ENCODE peak calls at places on chromosome 4, in four cellular contexts. B is dorsolateral prefrontal cortex, K is nephron progenitor cell, U is GM06990. D is an unnamed sample.

GRCh38 chr4:150999091-150999490 is 16.0 kb downstream of the LRBA start:
- DNase-seq in B (no peak), K (no peak), U (no peak), D (no peak)

GRCh38 chr4:13347517-13348125 is 136.5 kb downstream of the RAB28 start:
- DNase-seq in B (no peak), K (no peak), U (no peak), D (no peak)

GRCh38 chr4:73608677-73609594 is 11.3 kb downstream of the RASSF6 start:
- DNase-seq in B (no peak), K (no peak), U (no peak), D (no peak)

GRCh38 chr4:15906024-15906443 is 32.5 kb downstream of the FGFBP1 start:
- DNase-seq in B (no peak), K (no peak), U (no peak), D (no peak)

GRCh38 chr4:118894034-118894433 is 5.4 kb downstream of the SYNPO2 start:
- DNase-seq in B (no peak), K (no peak), U (no peak), D (no peak)

GRCh38 chr4:53541577-53542206 is 49.6 kb downstream of the LNX1 start:
- DNase-seq in B (no peak), K (no peak), U (no peak), D (no peak)

GRCh38 chr4:177047851-177048174 is 255.1 kb upstream of the VEGFC start:
- DNase-seq in B (no peak), K (no peak), U (no peak), D (no peak)

GRCh38 chr4:6427439-6428090 is 44.8 kb downstream of the PPP2R2C start:
- DNase-seq in B (no peak), K (no peak), U (no peak), D (no peak)

GRCh38 chr4:69497886-69498395 is 2.2 kb upstream of the UGT2B4 start:
- DNase-seq in B (no peak), K (no peak), U (no peak), D (no peak)

GRCh38 chr4:48831532-48832015 is 686 bp downstream of the OCIAD1 start:
- DNase-seq in B (no peak), K (no peak), U (peak), D (no peak)

GRCh38 chr4:72846280-72847111 is 223.0 kb downstream of the COX18 start:
- DNase-seq in B (no peak), K (peak), U (peak), D (peak)

GRCh38 chr4:151067316-151067715 is 32.1 kb upstream of the RPS3A start:
- DNase-seq in B (no peak), K (no peak), U (no peak), D (no peak)

GRCh38 chr4:102527695-102528094 is 26.5 kb downstream of the NFKB1 start:
- DNase-seq in B (no peak), K (no peak), U (no peak), D (no peak)

GRCh38 chr4:71251266-71251665 is 87.6 kb upstream of the SLC4A4 start:
- DNase-seq in B (no peak), K (no peak), U (no peak), D (no peak)

GRCh38 chr4:33825685-33826084 is 2418.6 kb downstream of the ARAP2 start:
- DNase-seq in B (no peak), K (no peak), U (no peak), D (no peak)

GRCh38 chr4:127006509-127006908 is 626.2 kb upstream of the INTU start:
- DNase-seq in B (no peak), K (no peak), U (no peak), D (no peak)

GRCh38 chr4:139858436-139859225 is 193.0 kb downstream of the MGST2 start:
- DNase-seq in B (no peak), K (no peak), U (peak), D (no peak)

GRCh38 chr4:139704915-139705485 is 39.4 kb downstream of the MGST2 start:
- DNase-seq in B (no peak), K (no peak), U (no peak), D (no peak)

GRCh38 chr4:112075129-112075753 is 70.0 kb upstream of the FAM241A start:
- DNase-seq in B (no peak), K (peak), U (no peak), D (no peak)

GRCh38 chr4:169251291-169252235 is 19.2 kb downstream of the SH3RF1 start:
- DNase-seq in B (no peak), K (no peak), U (no peak), D (no peak)

GRCh38 chr4:121256346-121256745 is 92.2 kb upstream of the TNIP3 start:
- DNase-seq in B (no peak), K (no peak), U (peak), D (no peak)

GRCh38 chr4:20086768-20087167 is 164.9 kb upstream of the SLIT2 start:
- DNase-seq in B (no peak), K (no peak), U (no peak), D (no peak)

GRCh38 chr4:176988226-176988625 is 195.5 kb upstream of the VEGFC start:
- DNase-seq in B (no peak), K (no peak), U (no peak), D (no peak)

GRCh38 chr4:156976147-156976546 is 4.5 kb upstream of the PDGFC start:
- DNase-seq in B (no peak), K (no peak), U (no peak), D (no peak)

GRCh38 chr4:23305026-23305425 is 584.8 kb downstream of the PPARGC1A start:
- DNase-seq in B (no peak), K (no peak), U (no peak), D (no peak)

GRCh38 chr4:84737656-84738055 is 154.7 kb downstream of the CDS1 start:
- DNase-seq in B (no peak), K (no peak), U (no peak), D (no peak)

GRCh38 chr4:113052379-113052951 is 3.0 kb downstream of the ANK2 start:
- DNase-seq in B (peak), K (no peak), U (peak), D (no peak)

GRCh38 chr4:166502660-166503059 is 629.6 kb downstream of the TLL1 start:
- DNase-seq in B (no peak), K (no peak), U (no peak), D (no peak)

GRCh38 chr4:56755901-56756300 is 65.6 kb downstream of the SPINK2 start:
- DNase-seq in B (no peak), K (no peak), U (no peak), D (no peak)

GRCh38 chr4:130478406-130478805 is 1382.5 kb downstream of the C4orf33 start:
- DNase-seq in B (no peak), K (no peak), U (no peak), D (no peak)

GRCh38 chr4:42172921-42173320 is 20.5 kb upstream of the BEND4 start:
- DNase-seq in B (no peak), K (no peak), U (no peak), D (no peak)

GRCh38 chr4:82519072-82519471 is 42.7 kb downstream of the TMEM150C start:
- DNase-seq in B (no peak), K (no peak), U (no peak), D (no peak)

GRCh38 chr4:125316391-125316780 is 1.6 kb downstream of the FAT4 start:
- DNase-seq in B (peak), K (peak), U (peak), D (peak)

GRCh38 chr4:77073106-77073858 is 2.5 kb downstream of the CCNI start:
- DNase-seq in B (no peak), K (no peak), U (no peak), D (no peak)

GRCh38 chr4:121252224-121252806 is 88.2 kb upstream of the TNIP3 start:
- DNase-seq in B (peak), K (peak), U (no peak), D (peak)

GRCh38 chr4:5976431-5976830 is 41.8 kb downstream of the C4orf50 start:
- DNase-seq in B (peak), K (no peak), U (no peak), D (no peak)

GRCh38 chr4:107736924-107737448 is 17.0 kb upstream of the PAPSS1 start:
- DNase-seq in B (no peak), K (peak), U (no peak), D (peak)

GRCh38 chr4:110184124-110184790 is 14.2 kb downstream of the ELOVL6 start:
- DNase-seq in B (no peak), K (no peak), U (no peak), D (no peak)

GRCh38 chr4:7516773-7517144 is 82.0 kb upstream of the PSAPL1 start:
- DNase-seq in B (no peak), K (no peak), U (no peak), D (no peak)

GRCh38 chr4:6775746-6776145 is 6.8 kb upstream of the KIAA0232 start:
- DNase-seq in B (no peak), K (no peak), U (no peak), D (no peak)

GRCh38 chr4:2244947-2245786 is 3.2 kb upstream of the HAUS3 start:
- DNase-seq in B (no peak), K (no peak), U (no peak), D (no peak)

GRCh38 chr4:2246384-2247127 is 4.6 kb upstream of the HAUS3 start:
- DNase-seq in B (no peak), K (peak), U (peak), D (peak)

GRCh38 chr4:2245787-2246275 is 3.9 kb upstream of the HAUS3 start:
- DNase-seq in B (no peak), K (no peak), U (no peak), D (no peak)

GRCh38 chr4:2241410-2242353 is at the start of the genes HAUS3 and POLN:
- DNase-seq in B (peak), K (peak), U (peak), D (peak)

GRCh38 chr4:2243682-2244380 is 1.9 kb upstream of the HAUS3 start:
- DNase-seq in B (peak), K (peak), U (no peak), D (peak)
- TF ChIP-seq CTCF in B (no peak), K (peak), U (no peak), D (no peak)

GRCh38 chr4:3845094-3845743 is 79.0 kb downstream of the ADRA2C start:
- DNase-seq in B (no peak), K (no peak), U (no peak), D (no peak)
- TF ChIP-seq CTCF in B (no peak), K (no peak), U (no peak), D (peak)

GRCh38 chr4:154164931-154165839 is 326.4 kb downstream of the DCHS2 start:
- DNase-seq in B (peak), K (no peak), U (peak), D (no peak)

GRCh38 chr4:154158756-154159155 is 332.8 kb downstream of the DCHS2 start:
- DNase-seq in B (no peak), K (no peak), U (no peak), D (no peak)

DNA sequence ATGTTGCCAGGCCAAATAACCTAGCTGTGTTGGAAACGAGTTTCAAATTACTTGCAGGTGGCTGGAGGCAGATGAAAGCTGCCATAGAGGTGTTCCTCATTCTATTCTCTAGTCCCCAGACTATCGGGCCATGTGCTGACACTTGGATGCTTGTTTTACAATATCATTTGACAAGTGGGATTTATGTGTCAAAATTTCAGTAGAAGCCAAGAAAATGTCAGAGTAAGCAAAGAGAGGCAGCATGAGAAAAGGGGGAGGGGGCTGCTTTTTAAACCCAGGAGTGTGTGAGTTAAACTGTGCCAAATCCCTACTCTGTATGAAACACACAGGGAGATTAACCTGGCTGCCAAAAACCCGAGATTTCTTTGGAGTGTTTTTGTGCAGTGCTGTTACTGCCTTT is 330.7 kb downstream of the DCHS2 start:
- DNase-seq in B (no peak), K (no peak), U (no peak), D (no peak)
- TF ChIP-seq CTCF in B (no peak), K (no peak), U (no peak), D (no peak)

GRCh38 chr4:135368826-135369225 is 1167.2 kb upstream of the PABPC4L start:
- DNase-seq in B (no peak), K (no peak), U (no peak), D (no peak)

GRCh38 chr4:135372131-135372530 is 1170.5 kb upstream of the PABPC4L start:
- DNase-seq in B (no peak), K (no peak), U (no peak), D (no peak)

DNA sequence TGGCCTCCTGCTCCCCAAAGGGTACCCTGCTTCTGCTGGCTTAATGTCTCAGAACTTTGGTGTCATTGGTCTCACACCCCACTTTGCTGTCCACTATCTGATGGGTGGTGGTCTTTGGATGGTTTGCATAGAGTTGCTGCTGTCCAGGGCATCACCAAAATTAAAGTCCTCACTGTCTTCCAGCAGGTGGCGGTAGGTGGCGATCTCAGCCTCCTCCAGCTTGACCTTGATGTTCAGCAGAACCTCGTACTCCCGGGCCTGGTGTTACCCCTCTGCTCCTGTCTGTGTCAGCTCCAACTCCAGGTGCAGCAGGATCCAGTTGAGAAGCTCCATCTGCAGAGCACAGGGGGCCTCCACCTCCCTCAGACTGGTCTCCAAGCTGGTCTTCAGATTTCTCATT is 1169.5 kb upstream of the PABPC4L start:
- DNase-seq in B (no peak), K (peak), U (no peak), D (peak)
- TF ChIP-seq CTCF in B (no peak), K (peak), U (peak), D (no peak)

GRCh38 chr4:62901101-62901500 is 1508.1 kb downstream of the TECRL start:
- DNase-seq in B (no peak), K (no peak), U (no peak), D (no peak)
- TF ChIP-seq CTCF in B (no peak), K (no peak), U (no peak), D (no peak)

D was measured in glutamatergic neuron.